ENCODE peak calls at places on chromosomes 5 and 9, in eight cellular contexts. K is mesenchymal stem cell, D is Peyer's patch, I is GM23338, B is hepatocyte, U is kidney epithelial cell, S is uterus, Y is stomach. E is an unnamed sample.

GRCh38 chr5:53871050-53871449 is 310.6 kb downstream of the NDUFS4 start:
- DNase-seq in S (no peak), Y (no peak), B (no peak), I (peak; percentile 49), K (no peak), D (no peak), U (no peak), E (no peak)

GRCh38 chr5:112109331-112109993 is 309.6 kb downstream of the EPB41L4A start:
- DNase-seq in I (peak; percentile 56), Y (peak; percentile 61), S (peak; percentile 45), D (no peak), K (peak; percentile 40), U (peak; percentile 14), B (peak; percentile 66), E (no peak)

GRCh38 chr5:44178414-44178813 is 210.8 kb downstream of the FGF10 start:
- DNase-seq in I (no peak), B (no peak), U (no peak), Y (no peak), S (no peak), K (no peak), D (no peak), E (no peak)

GRCh38 chr9:130271473-130271872 is 5.9 kb downstream of the HMCN2 start:
- DNase-seq in S (no peak), K (no peak), Y (no peak), D (peak; percentile 8), B (no peak), I (no peak), U (no peak), E (no peak)

GRCh38 chr5:165594693-165595092 is 2089.3 kb downstream of the MAT2B start:
- DNase-seq in S (no peak), Y (no peak), U (no peak), D (no peak), B (no peak), I (no peak), K (no peak), E (no peak)

GRCh38 chr9:128124873-128125574 is 2.5 kb downstream of the PTGES2 start:
- DNase-seq in B (peak; percentile 76), I (peak; percentile 92), U (no peak), S (peak; percentile 56), D (peak; percentile 88), Y (peak; percentile 82), K (peak; percentile 56), E (peak; percentile 81)

GRCh38 chr9:1707291-1707690 is 307.9 kb upstream of the SMARCA2 start:
- DNase-seq in K (no peak), S (no peak), U (peak; percentile 21), B (no peak), D (no peak), Y (no peak), I (no peak), E (no peak)

GRCh38 chr9:137893670-137894069 is 16.1 kb downstream of the CACNA1B start:
- DNase-seq in B (no peak), S (no peak), K (no peak), U (no peak), I (no peak), D (peak; percentile 14), Y (no peak), E (no peak)

DNA sequence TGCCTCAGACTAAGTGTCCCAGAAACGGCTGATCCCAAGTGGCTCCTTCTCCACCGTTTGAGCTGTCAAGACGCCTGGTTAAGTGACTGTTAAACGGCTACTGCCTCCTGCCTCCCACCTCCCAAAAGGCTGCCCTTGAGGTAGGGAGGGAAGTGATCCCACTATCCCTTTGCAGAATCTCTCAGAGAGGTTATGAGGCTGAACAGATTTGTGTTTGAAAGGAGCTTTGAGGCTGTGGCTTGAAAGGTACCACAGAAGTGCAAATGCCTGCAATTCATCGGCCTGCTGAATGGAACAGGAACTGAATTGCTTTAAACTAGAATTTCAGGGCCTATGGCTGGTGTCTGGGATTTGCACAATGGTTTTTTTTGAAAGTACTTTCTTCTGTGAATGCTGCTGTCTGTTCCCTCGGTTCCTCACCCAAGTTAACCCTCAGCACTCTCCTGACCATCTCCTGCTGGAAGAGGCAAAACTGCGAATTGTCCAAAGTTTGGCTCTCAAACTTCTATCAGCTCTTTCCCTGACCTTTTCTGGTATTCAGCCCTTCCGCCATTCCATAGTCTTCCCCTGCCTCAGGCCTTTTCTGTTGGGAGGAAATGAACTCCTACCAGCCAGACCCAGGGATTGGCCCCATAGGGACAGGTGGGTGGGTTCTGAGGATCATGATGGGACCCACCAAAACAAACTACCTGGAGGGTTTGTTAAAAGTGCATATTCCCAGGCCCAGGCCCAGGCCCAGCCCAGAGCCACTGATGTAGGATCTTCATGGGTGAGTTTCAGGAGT is 453.3 kb downstream of the KDM4C start:
- DNase-seq in I (peak; percentile 38), K (no peak), U (no peak), Y (no peak), B (no peak), S (no peak), D (no peak), E (no peak)
- H3K36me3 ChIP-seq in I (no peaks in the 10 kb centered on the region), K (no peaks in the 10 kb centered on the region), U (no peaks in the 10 kb centered on the region), Y (no peaks in the 10 kb centered on the region), B (no peaks in the 10 kb centered on the region), S (no peaks in the 10 kb centered on the region), D (no peaks in the 10 kb centered on the region), E (no peaks in the 10 kb centered on the region)

GRCh38 chr5:6370580-6370979 is 7.8 kb downstream of the MED10 start:
- DNase-seq in D (no peak), S (no peak), B (no peak), K (no peak), Y (no peak), U (no peak), I (peak; percentile 20), E (no peak)

GRCh38 chr5:6365977-6366590 is 12.3 kb downstream of the MED10 start:
- DNase-seq in U (no peak), Y (peak; percentile 8), I (no peak), B (no peak), D (no peak), S (no peak), K (no peak), E (no peak)

GRCh38 chr5:6373081-6373846 is 5.1 kb downstream of the MED10 start:
- DNase-seq in S (no peak), D (no peak), Y (no peak), B (no peak), U (no peak), K (no peak), I (no peak), E (no peak)

GRCh38 chr5:6372251-6373080 is 5.9 kb downstream of the MED10 start:
- DNase-seq in Y (no peak), D (no peak), S (no peak), I (no peak), U (no peak), B (no peak), K (no peak), E (no peak)

DNA sequence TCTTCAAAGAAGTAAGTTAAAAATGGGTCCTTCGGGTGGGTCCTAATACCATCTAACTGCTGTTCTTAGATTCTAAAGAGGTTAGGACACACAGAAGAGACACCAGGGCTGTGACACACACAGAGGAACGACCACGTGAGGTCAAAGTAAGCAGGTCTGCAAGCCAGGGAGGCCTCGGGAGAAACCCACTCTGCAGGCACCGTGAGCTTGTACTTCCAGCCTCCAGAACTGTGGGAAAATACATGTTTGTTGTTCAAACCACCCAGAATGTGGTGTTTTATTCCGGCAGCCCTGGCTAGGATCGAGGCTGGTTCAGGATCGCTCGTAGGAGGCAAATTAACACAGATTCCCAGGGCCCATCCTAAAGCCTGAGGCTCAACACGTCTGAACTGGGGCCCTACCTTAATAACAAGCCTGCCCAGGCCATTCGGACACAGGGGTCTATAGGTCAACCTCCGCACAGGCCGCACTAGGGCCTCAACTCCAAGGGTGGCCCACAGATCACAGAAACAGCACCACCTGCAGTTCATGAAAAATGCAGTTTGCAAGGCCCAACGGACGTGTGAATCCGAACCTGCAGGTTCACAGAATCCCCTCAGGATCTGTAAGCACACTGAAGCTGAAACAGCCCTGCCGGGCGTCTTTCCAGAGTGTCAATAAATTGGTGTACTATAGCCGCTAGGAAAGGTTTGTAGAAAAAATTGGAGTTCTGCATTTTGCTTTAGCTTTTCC is 7.1 kb downstream of the MED10 start:
- DNase-seq in U (no peak), K (no peak), D (no peak), Y (no peak), I (no peak), B (no peak), S (no peak), E (no peak)
- H3K36me3 ChIP-seq in U (no peaks in the 10 kb centered on the region), K (peaks cover 89% of the 10 kb centered on the region), D (no peaks in the 10 kb centered on the region), Y (peaks cover 95% of the 10 kb centered on the region), I (peaks cover 36% of the 10 kb centered on the region), B (peaks cover 5% of the 10 kb centered on the region), S (no peaks in the 10 kb centered on the region), E (peaks cover 90% of the 10 kb centered on the region)

GRCh38 chr5:177466861-177467260 is 6.6 kb downstream of the DBN1 start:
- DNase-seq in B (no peak), S (no peak), Y (no peak), K (no peak), U (no peak), D (no peak), I (no peak), E (no peak)

GRCh38 chr5:177467436-177467835 is 6.0 kb downstream of the DBN1 start:
- DNase-seq in S (no peak), D (no peak), K (no peak), U (no peak), B (no peak), Y (no peak), I (no peak), E (no peak)

GRCh38 chr5:177462021-177462670 is 11.3 kb downstream of the DBN1 start:
- DNase-seq in I (no peak), S (no peak), K (no peak), U (no peak), D (no peak), Y (no peak), B (no peak), E (peak; percentile 76)

GRCh38 chr5:177462702-177463101 is 10.7 kb downstream of the DBN1 start:
- DNase-seq in K (no peak), S (no peak), D (no peak), I (no peak), U (no peak), Y (no peak), B (no peak), E (no peak)

DNA sequence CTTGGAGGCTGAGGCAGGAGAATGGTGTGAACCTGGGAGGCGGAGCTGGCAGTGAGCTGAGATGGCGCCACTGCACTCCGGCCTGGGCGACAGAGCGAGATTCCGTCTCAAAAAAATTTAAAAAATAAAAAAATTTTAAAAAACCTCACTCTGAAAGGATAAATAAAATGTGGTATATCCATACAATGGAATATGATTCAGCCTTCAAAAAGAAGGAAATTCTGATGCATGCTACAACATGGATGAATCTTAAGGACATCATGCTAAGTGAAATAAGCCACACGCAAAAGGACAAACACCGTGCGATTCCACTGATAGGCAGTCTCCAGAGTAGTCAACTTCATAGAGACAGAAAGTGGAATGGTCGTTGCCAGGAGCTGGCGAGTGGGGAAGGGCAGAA is 8.4 kb downstream of the DBN1 start:
- DNase-seq in S (no peak), K (no peak), Y (no peak), B (no peak), D (no peak), U (no peak), I (no peak), E (no peak)
- H3K36me3 ChIP-seq in S (no peaks in the 10 kb centered on the region), K (peaks cover 64% of the 10 kb centered on the region), Y (peaks cover 37% of the 10 kb centered on the region), B (peaks cover 5% of the 10 kb centered on the region), D (no peaks in the 10 kb centered on the region), U (peaks cover 4% of the 10 kb centered on the region), I (peaks cover 52% of the 10 kb centered on the region), E (peaks cover 32% of the 10 kb centered on the region)

DNA sequence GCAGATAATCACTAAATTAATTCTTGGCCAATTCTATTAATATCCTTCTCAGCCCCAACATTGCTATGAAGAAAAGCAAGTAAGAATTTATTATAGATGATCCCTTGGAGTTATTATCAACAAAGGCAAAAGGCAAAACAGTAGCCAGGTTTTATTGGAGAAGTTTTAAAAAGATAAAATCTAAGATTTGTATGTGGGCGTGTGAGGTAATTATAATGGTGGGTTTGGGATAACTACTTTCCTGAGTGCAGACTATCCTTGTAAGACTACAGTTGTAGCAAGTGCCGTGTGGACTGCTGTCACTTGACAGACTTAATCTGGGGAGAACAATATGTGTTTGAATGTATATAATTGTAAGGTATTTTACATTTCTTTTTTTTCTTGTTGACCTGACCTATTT is 23.2 kb downstream of the SLC31A1 start:
- DNase-seq in K (no peak), U (no peak), S (no peak), D (no peak), Y (no peak), B (no peak), I (no peak), E (no peak)
- H3K36me3 ChIP-seq in K (peaks cover 4% of the 10 kb centered on the region), U (no peaks in the 10 kb centered on the region), S (no peaks in the 10 kb centered on the region), D (no peaks in the 10 kb centered on the region), Y (no peaks in the 10 kb centered on the region), B (no peaks in the 10 kb centered on the region), I (no peaks in the 10 kb centered on the region), E (no peaks in the 10 kb centered on the region)

E was measured in suprapubic skin.